ENCODE peak calls at places on chromosomes 16 and 17, in six cellular contexts. One of them, this sample, is unnamed.

GRCh38 chr17:37131064-37131463 is 182.3 kb downstream of the AATF start:
- DNase-seq in H9: no peak
- DNase-seq in neuronal stem cell: peak
- DNase-seq in H1: no peak
- DNase-seq in trophoblast cell: no peak
- DNase-seq in IMR-90: peak
- DNase-seq in this sample: peak

GRCh38 chr16:57483725-57484514 is 2.4 kb downstream of the DOK4 start:
- DNase-seq in H9: no peak
- DNase-seq in neuronal stem cell: no peak
- DNase-seq in H1: no peak
- DNase-seq in trophoblast cell: peak
- DNase-seq in IMR-90: no peak
- DNase-seq in this sample: no peak

GRCh38 chr16:11045441-11045840 is 101.1 kb downstream of the CLEC16A start:
- DNase-seq in H9: no peak
- DNase-seq in neuronal stem cell: no peak
- DNase-seq in H1: no peak
- DNase-seq in trophoblast cell: no peak
- DNase-seq in IMR-90: no peak
- DNase-seq in this sample: no peak

GRCh38 chr16:2815299-2815771 is 1.7 kb upstream of the PRSS21 start:
- DNase-seq in H9: no peak
- DNase-seq in neuronal stem cell: no peak
- DNase-seq in H1: no peak
- DNase-seq in trophoblast cell: no peak
- DNase-seq in IMR-90: no peak
- DNase-seq in this sample: no peak

GRCh38 chr17:31373150-31374082 is 18.1 kb upstream of the RAB11FIP4 start:
- DNase-seq in H9: no peak
- DNase-seq in neuronal stem cell: no peak
- DNase-seq in H1: no peak
- DNase-seq in trophoblast cell: peak
- DNase-seq in IMR-90: peak
- DNase-seq in this sample: peak

GRCh38 chr17:82950525-82951102 is 110.8 kb upstream of the ZNF750 start:
- DNase-seq in H9: no peak
- DNase-seq in neuronal stem cell: no peak
- DNase-seq in H1: no peak
- DNase-seq in trophoblast cell: no peak
- DNase-seq in IMR-90: no peak
- DNase-seq in this sample: no peak

GRCh38 chr17:64028874-64029464 is 8.5 kb upstream of the ICAM2 start:
- DNase-seq in H9: peak
- DNase-seq in neuronal stem cell: peak
- DNase-seq in H1: peak
- DNase-seq in trophoblast cell: peak
- DNase-seq in IMR-90: peak
- DNase-seq in this sample: peak

GRCh38 chr16:50694206-50694605 is 800 bp downstream of the NOD2 start:
- DNase-seq in H9: no peak
- DNase-seq in neuronal stem cell: no peak
- DNase-seq in H1: no peak
- DNase-seq in trophoblast cell: no peak
- DNase-seq in IMR-90: no peak
- DNase-seq in this sample: no peak

GRCh38 chr16:12092347-12092882 is 115.9 kb downstream of the SNX29 start:
- DNase-seq in H9: no peak
- DNase-seq in neuronal stem cell: no peak
- DNase-seq in H1: no peak
- DNase-seq in trophoblast cell: no peak
- DNase-seq in IMR-90: peak
- DNase-seq in this sample: peak
- H4K91ac ChIP-seq in H9: no peak
- H4K91ac ChIP-seq in neuronal stem cell: no peak
- H4K91ac ChIP-seq in H1: no peak
- H4K91ac ChIP-seq in trophoblast cell: no peak
- H4K91ac ChIP-seq in IMR-90: no peak
- H4K91ac ChIP-seq in this sample: no peak

DNA sequence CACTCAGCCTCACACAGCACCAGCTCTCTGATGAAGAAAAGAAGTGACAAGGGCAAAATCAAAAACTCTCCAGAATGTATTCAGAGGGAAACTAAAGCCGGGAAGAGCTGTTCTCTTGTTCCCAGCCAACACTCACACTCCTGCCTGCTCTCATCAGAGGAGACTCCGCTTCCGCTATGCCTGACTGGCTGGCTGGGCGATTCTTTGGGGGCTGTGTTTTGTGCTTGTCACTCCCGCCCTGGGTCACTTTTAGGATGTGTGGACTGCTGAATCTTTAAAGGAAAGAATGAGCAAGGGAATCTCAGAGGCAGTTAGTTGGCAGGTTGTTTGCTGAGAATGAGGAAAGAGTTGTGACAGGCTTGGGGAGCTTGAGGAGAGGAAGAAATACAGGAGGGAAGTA is 54.6 kb upstream of the TBX2 start:
- DNase-seq in H9: no peak
- DNase-seq in neuronal stem cell: no peak
- DNase-seq in H1: no peak
- DNase-seq in trophoblast cell: no peak
- DNase-seq in IMR-90: no peak
- DNase-seq in this sample: no peak
- H3K23ac ChIP-seq in H9: no peak
- H3K23ac ChIP-seq in neuronal stem cell: no peak
- H3K23ac ChIP-seq in H1: no peak
- H3K23ac ChIP-seq in trophoblast cell: no peak
- H3K23ac ChIP-seq in IMR-90: no peak
- H3K23ac ChIP-seq in this sample: no peak

DNA sequence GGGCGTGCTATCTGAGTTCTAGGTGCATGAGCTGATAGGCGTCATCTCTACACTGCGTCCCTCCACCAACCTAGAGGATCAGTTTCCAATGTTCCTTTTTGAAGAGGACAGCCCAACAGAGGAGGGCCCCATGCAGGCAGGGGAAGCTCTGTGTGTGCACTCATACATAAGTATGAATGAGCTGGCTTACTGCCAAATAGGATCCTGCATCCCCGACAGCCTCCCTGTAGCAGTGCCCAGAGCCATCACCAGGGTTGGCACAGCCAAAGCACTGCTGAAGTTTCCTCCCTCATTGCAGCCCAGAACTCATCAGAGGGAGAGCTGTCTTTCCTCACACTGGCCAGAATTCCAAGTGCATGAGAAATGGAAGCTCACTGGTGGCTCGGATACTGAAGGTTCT is 114.5 kb downstream of the ASIC2 start:
- DNase-seq in H9: no peak
- DNase-seq in neuronal stem cell: no peak
- DNase-seq in H1: no peak
- DNase-seq in trophoblast cell: no peak
- DNase-seq in IMR-90: no peak
- DNase-seq in this sample: no peak
- H3K9ac ChIP-seq in H9: no peak
- H3K9ac ChIP-seq in neuronal stem cell: no peak
- H3K9ac ChIP-seq in H1: no peak
- H3K9ac ChIP-seq in trophoblast cell: no peak
- H3K9ac ChIP-seq in IMR-90: no peak
- H3K9ac ChIP-seq in this sample: no peak

GRCh38 chr17:44907696-44908470 is 7.4 kb downstream of the GFAP start:
- DNase-seq in H9: no peak
- DNase-seq in neuronal stem cell: no peak
- DNase-seq in H1: no peak
- DNase-seq in trophoblast cell: no peak
- DNase-seq in IMR-90: no peak
- DNase-seq in this sample: no peak

GRCh38 chr17:44905006-44906000 is 6.1 kb upstream of the EFTUD2 start:
- DNase-seq in H9: no peak
- DNase-seq in neuronal stem cell: no peak
- DNase-seq in H1: no peak
- DNase-seq in trophoblast cell: no peak
- DNase-seq in IMR-90: peak
- DNase-seq in this sample: no peak

GRCh38 chr17:44906010-44906646 is 6.9 kb upstream of the EFTUD2 start:
- DNase-seq in H9: peak
- DNase-seq in neuronal stem cell: no peak
- DNase-seq in H1: no peak
- DNase-seq in trophoblast cell: no peak
- DNase-seq in IMR-90: peak
- DNase-seq in this sample: peak

GRCh38 chr17:44908761-44909326 is 6.5 kb downstream of the GFAP start:
- DNase-seq in H9: no peak
- DNase-seq in neuronal stem cell: no peak
- DNase-seq in H1: no peak
- DNase-seq in trophoblast cell: no peak
- DNase-seq in IMR-90: no peak
- DNase-seq in this sample: no peak

DNA sequence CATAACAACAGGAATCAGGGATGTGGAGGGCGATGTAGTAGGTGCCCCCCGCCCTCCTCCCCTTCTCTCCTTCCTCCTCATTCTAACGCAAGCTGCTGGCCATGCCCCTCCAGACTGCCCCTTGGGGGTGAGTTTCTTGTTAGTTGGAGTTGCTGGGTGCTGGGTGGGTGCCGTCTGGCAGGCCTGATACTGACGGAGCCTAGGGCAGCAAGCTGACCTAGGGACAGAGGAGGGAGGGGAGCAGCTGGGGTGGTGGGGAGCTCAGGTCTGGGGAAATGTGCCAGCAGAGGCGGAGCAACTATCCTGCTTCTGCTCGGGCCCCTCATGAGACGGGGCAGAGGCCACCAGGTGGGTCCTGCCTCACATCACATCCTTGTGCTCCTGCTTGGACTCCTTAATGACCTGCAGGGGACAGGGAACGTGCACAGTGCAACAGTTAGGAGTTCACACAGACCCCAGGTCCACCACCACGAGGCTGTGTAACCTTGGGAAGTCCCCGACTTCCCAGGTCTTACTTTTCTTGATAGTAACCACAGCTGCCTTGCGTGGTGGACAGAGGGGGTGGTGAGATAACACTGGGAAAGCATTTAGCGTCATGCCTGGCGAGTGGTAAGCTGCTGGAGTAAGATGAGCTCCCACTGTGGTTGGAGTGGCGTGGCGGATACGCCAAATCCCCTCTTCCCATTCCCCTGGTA is 7.9 kb upstream of the EFTUD2 start:
- DNase-seq in H9: peak
- DNase-seq in neuronal stem cell: no peak
- DNase-seq in H1: no peak
- DNase-seq in trophoblast cell: no peak
- DNase-seq in IMR-90: peak
- DNase-seq in this sample: peak
- H4K91ac ChIP-seq in H9: no peak
- H4K91ac ChIP-seq in neuronal stem cell: no peak
- H4K91ac ChIP-seq in H1: no peak
- H4K91ac ChIP-seq in trophoblast cell: no peak
- H4K91ac ChIP-seq in IMR-90: peak
- H4K91ac ChIP-seq in this sample: peak

GRCh38 chr17:81345211-81346089 is 49.8 kb upstream of the BAHCC1 start:
- DNase-seq in H9: peak
- DNase-seq in neuronal stem cell: peak
- DNase-seq in H1: no peak
- DNase-seq in trophoblast cell: peak
- DNase-seq in IMR-90: peak
- DNase-seq in this sample: peak
- H3K23ac ChIP-seq in H9: no peak
- H3K23ac ChIP-seq in neuronal stem cell: peak
- H3K23ac ChIP-seq in H1: no peak
- H3K23ac ChIP-seq in trophoblast cell: no peak
- H3K23ac ChIP-seq in IMR-90: peak
- H3K23ac ChIP-seq in this sample: peak

DNA sequence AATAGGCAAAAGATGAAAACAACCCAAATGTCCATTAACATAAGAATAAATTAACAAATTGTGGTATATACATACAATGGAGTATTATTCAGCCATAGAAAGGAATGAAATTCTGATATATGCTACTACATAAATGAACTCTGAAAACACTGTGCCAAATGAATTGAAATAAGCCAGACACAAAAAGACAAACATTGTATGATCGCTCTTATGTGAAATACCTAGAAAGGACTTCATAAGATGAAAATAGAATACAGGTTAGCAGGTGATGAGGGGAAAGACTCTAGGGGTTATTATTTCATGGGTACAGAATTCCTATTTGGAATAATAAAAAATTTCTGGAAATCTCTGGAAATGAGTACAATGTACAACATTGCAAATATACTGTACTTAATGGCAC is 80.2 kb downstream of the BRIP1 start:
- DNase-seq in H9: no peak
- DNase-seq in neuronal stem cell: no peak
- DNase-seq in H1: no peak
- DNase-seq in trophoblast cell: no peak
- DNase-seq in IMR-90: no peak
- DNase-seq in this sample: no peak
- H3K9ac ChIP-seq in H9: no peak
- H3K9ac ChIP-seq in neuronal stem cell: no peak
- H3K9ac ChIP-seq in H1: no peak
- H3K9ac ChIP-seq in trophoblast cell: no peak
- H3K9ac ChIP-seq in IMR-90: no peak
- H3K9ac ChIP-seq in this sample: no peak

DNA sequence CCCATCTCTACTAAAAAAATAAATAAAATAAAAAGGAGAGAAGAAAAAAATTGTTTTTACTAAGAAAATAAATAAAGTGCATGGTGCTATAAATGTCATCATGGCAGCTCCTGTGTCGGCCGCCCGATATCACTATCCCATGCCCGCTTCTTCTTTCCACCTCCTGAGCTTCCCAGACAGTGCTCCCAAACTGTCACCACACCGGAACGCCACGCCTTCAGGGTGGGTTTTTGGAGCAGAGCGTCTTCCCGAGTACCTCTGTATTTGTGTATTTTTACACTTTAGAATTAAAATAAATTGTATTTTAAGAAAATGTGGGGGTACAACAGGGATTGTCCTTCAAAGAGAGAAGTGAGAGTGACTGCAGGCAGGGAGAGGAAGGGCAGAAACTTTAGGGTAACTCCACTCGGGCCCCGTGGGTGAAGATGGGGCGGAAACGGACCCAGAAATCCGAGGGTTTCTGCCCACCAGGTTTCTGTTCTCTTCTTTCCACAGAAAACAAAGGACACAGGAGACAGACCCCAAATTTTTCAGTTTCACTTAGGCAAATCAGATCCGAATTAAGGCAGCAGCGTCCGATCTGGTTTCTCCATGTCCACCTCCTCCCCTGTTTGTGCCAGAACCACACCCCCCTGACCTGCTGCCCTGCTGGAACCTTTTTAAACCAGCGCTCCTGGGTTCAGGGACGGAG is 3.6 kb upstream of the ITGAX start:
- DNase-seq in H9: no peak
- DNase-seq in neuronal stem cell: no peak
- DNase-seq in H1: no peak
- DNase-seq in trophoblast cell: no peak
- DNase-seq in IMR-90: no peak
- DNase-seq in this sample: no peak
- H4K91ac ChIP-seq in H9: no peak
- H4K91ac ChIP-seq in neuronal stem cell: no peak
- H4K91ac ChIP-seq in H1: no peak
- H4K91ac ChIP-seq in trophoblast cell: no peak
- H4K91ac ChIP-seq in IMR-90: no peak
- H4K91ac ChIP-seq in this sample: no peak